ENCODE peak calls at places on chromosomes 2 and 18, in ten cellular contexts. One of them, this sample, is unnamed. For H3K36me3, the result is how much of the 10 kb centered on the place peaks cover.

GRCh38 chr2:94622113-94622618 is 249.1 kb upstream of the TEKT4 start:
- DNase-seq in transverse colon: no peak
- DNase-seq in OCI-LY7: no peak
- DNase-seq in brain microvascular endothelial cell: no peak
- DNase-seq in GM23248: peak
- DNase-seq in cardiac muscle cell: no peak
- DNase-seq in right atrium auricular region: no peak
- DNase-seq in left ventricle myocardium inferior: no peak
- DNase-seq in SK-N-SH: peak
- DNase-seq in CD8-positive, alpha-beta memory T cell: peak
- DNase-seq in this sample: no peak

GRCh38 chr2:171595896-171596295 is 73.6 kb downstream of the CYBRD1 start:
- DNase-seq in cardiac muscle cell: peak
- DNase-seq in GM23248: peak
- DNase-seq in OCI-LY7: no peak
- DNase-seq in SK-N-SH: no peak
- DNase-seq in right atrium auricular region: no peak
- DNase-seq in transverse colon: no peak
- DNase-seq in brain microvascular endothelial cell: peak
- DNase-seq in CD8-positive, alpha-beta memory T cell: no peak
- DNase-seq in left ventricle myocardium inferior: no peak
- DNase-seq in this sample: no peak

GRCh38 chr2:180694445-180695421 is 285.7 kb upstream of the UBE2E3 start:
- DNase-seq in CD8-positive, alpha-beta memory T cell: no peak
- DNase-seq in transverse colon: no peak
- DNase-seq in right atrium auricular region: no peak
- DNase-seq in brain microvascular endothelial cell: no peak
- DNase-seq in OCI-LY7: no peak
- DNase-seq in left ventricle myocardium inferior: no peak
- DNase-seq in cardiac muscle cell: no peak
- DNase-seq in SK-N-SH: no peak
- DNase-seq in GM23248: peak
- DNase-seq in this sample: no peak

GRCh38 chr18:42437646-42438045 is 482.6 kb downstream of the PIK3C3 start:
- DNase-seq in SK-N-SH: no peak
- DNase-seq in left ventricle myocardium inferior: peak
- DNase-seq in right atrium auricular region: no peak
- DNase-seq in OCI-LY7: no peak
- DNase-seq in cardiac muscle cell: peak
- DNase-seq in GM23248: no peak
- DNase-seq in transverse colon: no peak
- DNase-seq in CD8-positive, alpha-beta memory T cell: no peak
- DNase-seq in brain microvascular endothelial cell: peak
- DNase-seq in this sample: no peak

GRCh38 chr2:173192071-173192470 is 116.4 kb downstream of the MAP3K20 start:
- DNase-seq in left ventricle myocardium inferior: no peak
- DNase-seq in GM23248: no peak
- DNase-seq in OCI-LY7: no peak
- DNase-seq in transverse colon: no peak
- DNase-seq in brain microvascular endothelial cell: no peak
- DNase-seq in SK-N-SH: no peak
- DNase-seq in right atrium auricular region: no peak
- DNase-seq in CD8-positive, alpha-beta memory T cell: no peak
- DNase-seq in cardiac muscle cell: no peak
- DNase-seq in this sample: no peak

GRCh38 chr2:71705171-71705960 is 252.0 kb downstream of the DYSF start:
- DNase-seq in cardiac muscle cell: no peak
- DNase-seq in brain microvascular endothelial cell: no peak
- DNase-seq in transverse colon: no peak
- DNase-seq in right atrium auricular region: no peak
- DNase-seq in CD8-positive, alpha-beta memory T cell: no peak
- DNase-seq in OCI-LY7: no peak
- DNase-seq in SK-N-SH: no peak
- DNase-seq in left ventricle myocardium inferior: no peak
- DNase-seq in GM23248: no peak
- DNase-seq in this sample: no peak

GRCh38 chr18:11219571-11219970 is 70.2 kb upstream of the PIEZO2 start:
- DNase-seq in right atrium auricular region: no peak
- DNase-seq in brain microvascular endothelial cell: no peak
- DNase-seq in left ventricle myocardium inferior: no peak
- DNase-seq in CD8-positive, alpha-beta memory T cell: no peak
- DNase-seq in transverse colon: no peak
- DNase-seq in GM23248: no peak
- DNase-seq in cardiac muscle cell: no peak
- DNase-seq in OCI-LY7: no peak
- DNase-seq in SK-N-SH: no peak
- DNase-seq in this sample: no peak

GRCh38 chr2:22880161-22880560 is 504.8 kb upstream of the KLHL29 start:
- DNase-seq in OCI-LY7: no peak
- DNase-seq in CD8-positive, alpha-beta memory T cell: no peak
- DNase-seq in SK-N-SH: no peak
- DNase-seq in cardiac muscle cell: no peak
- DNase-seq in brain microvascular endothelial cell: no peak
- DNase-seq in left ventricle myocardium inferior: no peak
- DNase-seq in transverse colon: no peak
- DNase-seq in GM23248: no peak
- DNase-seq in right atrium auricular region: no peak
- DNase-seq in this sample: no peak

GRCh38 chr2:196660264-196660663 is 20.7 kb downstream of the CCDC150 start:
- DNase-seq in right atrium auricular region: no peak
- DNase-seq in transverse colon: no peak
- DNase-seq in cardiac muscle cell: peak
- DNase-seq in brain microvascular endothelial cell: peak
- DNase-seq in OCI-LY7: no peak
- DNase-seq in left ventricle myocardium inferior: no peak
- DNase-seq in GM23248: peak
- DNase-seq in SK-N-SH: no peak
- DNase-seq in CD8-positive, alpha-beta memory T cell: no peak
- DNase-seq in this sample: no peak

GRCh38 chr2:28342081-28342967 is 50.3 kb upstream of the FOSL2 start:
- DNase-seq in brain microvascular endothelial cell: peak
- DNase-seq in SK-N-SH: no peak
- DNase-seq in GM23248: peak
- DNase-seq in transverse colon: peak
- DNase-seq in OCI-LY7: no peak
- DNase-seq in left ventricle myocardium inferior: peak
- DNase-seq in cardiac muscle cell: peak
- DNase-seq in CD8-positive, alpha-beta memory T cell: no peak
- DNase-seq in right atrium auricular region: peak
- DNase-seq in this sample: no peak

GRCh38 chr18:22110482-22110924 is 58.9 kb upstream of the GATA6 start:
- DNase-seq in cardiac muscle cell: no peak
- DNase-seq in right atrium auricular region: no peak
- DNase-seq in transverse colon: no peak
- DNase-seq in OCI-LY7: no peak
- DNase-seq in left ventricle myocardium inferior: no peak
- DNase-seq in GM23248: no peak
- DNase-seq in SK-N-SH: no peak
- DNase-seq in brain microvascular endothelial cell: no peak
- DNase-seq in CD8-positive, alpha-beta memory T cell: no peak
- DNase-seq in this sample: no peak

GRCh38 chr2:115739574-115739973 is 1297.1 kb downstream of the DPP10 start:
- DNase-seq in cardiac muscle cell: no peak
- DNase-seq in OCI-LY7: peak
- DNase-seq in transverse colon: no peak
- DNase-seq in left ventricle myocardium inferior: no peak
- DNase-seq in CD8-positive, alpha-beta memory T cell: no peak
- DNase-seq in right atrium auricular region: no peak
- DNase-seq in brain microvascular endothelial cell: no peak
- DNase-seq in GM23248: no peak
- DNase-seq in SK-N-SH: no peak
- DNase-seq in this sample: no peak

GRCh38 chr18:37465922-37466321 is 99.7 kb downstream of the CELF4 start:
- DNase-seq in CD8-positive, alpha-beta memory T cell: no peak
- DNase-seq in right atrium auricular region: no peak
- DNase-seq in OCI-LY7: no peak
- DNase-seq in cardiac muscle cell: peak
- DNase-seq in left ventricle myocardium inferior: no peak
- DNase-seq in SK-N-SH: peak
- DNase-seq in GM23248: no peak
- DNase-seq in brain microvascular endothelial cell: no peak
- DNase-seq in transverse colon: no peak
- DNase-seq in this sample: no peak

GRCh38 chr2:185807351-185807750 is 68.7 kb downstream of the FSIP2 start:
- DNase-seq in brain microvascular endothelial cell: no peak
- DNase-seq in CD8-positive, alpha-beta memory T cell: no peak
- DNase-seq in OCI-LY7: no peak
- DNase-seq in transverse colon: no peak
- DNase-seq in right atrium auricular region: no peak
- DNase-seq in cardiac muscle cell: no peak
- DNase-seq in GM23248: peak
- DNase-seq in left ventricle myocardium inferior: no peak
- DNase-seq in SK-N-SH: no peak
- DNase-seq in this sample: no peak

GRCh38 chr2:135650721-135651120 is 90.9 kb upstream of the UBXN4 start:
- DNase-seq in transverse colon: no peak
- DNase-seq in cardiac muscle cell: no peak
- DNase-seq in right atrium auricular region: no peak
- DNase-seq in brain microvascular endothelial cell: no peak
- DNase-seq in OCI-LY7: no peak
- DNase-seq in CD8-positive, alpha-beta memory T cell: no peak
- DNase-seq in GM23248: no peak
- DNase-seq in SK-N-SH: no peak
- DNase-seq in left ventricle myocardium inferior: no peak
- DNase-seq in this sample: no peak

DNA sequence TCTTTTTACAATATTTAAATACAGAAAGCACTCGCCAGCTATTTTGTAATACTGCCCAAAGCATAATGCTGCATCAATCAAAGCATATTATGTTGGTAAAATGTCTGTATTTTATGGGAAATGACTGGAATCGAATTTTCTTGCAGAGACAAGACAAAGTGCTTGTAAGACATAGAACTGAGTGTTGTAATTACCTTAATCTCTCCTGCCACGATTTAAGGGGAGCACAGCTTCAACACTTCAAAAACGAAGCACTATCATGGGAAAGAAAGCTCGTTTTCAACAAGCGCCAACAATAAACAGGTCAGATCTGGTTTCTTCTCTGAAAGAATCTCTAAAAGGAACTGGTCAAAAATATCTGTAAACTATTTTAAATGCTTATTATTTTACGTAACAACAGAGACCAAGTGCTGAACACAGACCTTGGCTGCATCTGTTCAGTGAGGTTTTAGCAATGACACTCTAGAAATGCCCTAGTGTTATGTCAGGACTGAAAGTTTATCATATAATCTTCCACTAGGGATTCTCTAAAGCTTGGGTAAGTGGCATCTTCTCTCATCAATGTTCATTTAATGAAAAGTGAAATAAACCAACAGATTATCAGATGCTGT is 19.0 kb downstream of the RND3 start:
- DNase-seq in OCI-LY7: no peak
- DNase-seq in cardiac muscle cell: no peak
- DNase-seq in right atrium auricular region: no peak
- DNase-seq in CD8-positive, alpha-beta memory T cell: no peak
- DNase-seq in SK-N-SH: no peak
- DNase-seq in GM23248: peak
- DNase-seq in transverse colon: no peak
- DNase-seq in brain microvascular endothelial cell: no peak
- DNase-seq in left ventricle myocardium inferior: no peak
- DNase-seq in this sample: no peak
- H3K36me3 ChIP-seq in OCI-LY7: under half
- H3K36me3 ChIP-seq in cardiac muscle cell: under half
- H3K36me3 ChIP-seq in right atrium auricular region: under half
- H3K36me3 ChIP-seq in CD8-positive, alpha-beta memory T cell: under half
- H3K36me3 ChIP-seq in SK-N-SH: half or more
- H3K36me3 ChIP-seq in GM23248: half or more
- H3K36me3 ChIP-seq in transverse colon: under half
- H3K36me3 ChIP-seq in brain microvascular endothelial cell: half or more
- H3K36me3 ChIP-seq in left ventricle myocardium inferior: under half
- H3K36me3 ChIP-seq in this sample: under half

GRCh38 chr2:187002242-187002641 is 153.3 kb upstream of the ZSWIM2 start:
- DNase-seq in brain microvascular endothelial cell: no peak
- DNase-seq in cardiac muscle cell: no peak
- DNase-seq in right atrium auricular region: no peak
- DNase-seq in left ventricle myocardium inferior: no peak
- DNase-seq in CD8-positive, alpha-beta memory T cell: no peak
- DNase-seq in SK-N-SH: no peak
- DNase-seq in GM23248: no peak
- DNase-seq in transverse colon: no peak
- DNase-seq in OCI-LY7: no peak
- DNase-seq in this sample: no peak
- H3K27ac ChIP-seq in brain microvascular endothelial cell: no peak
- H3K27ac ChIP-seq in cardiac muscle cell: no peak
- H3K27ac ChIP-seq in right atrium auricular region: no peak
- H3K27ac ChIP-seq in left ventricle myocardium inferior: no peak
- H3K27ac ChIP-seq in CD8-positive, alpha-beta memory T cell: no peak
- H3K27ac ChIP-seq in SK-N-SH: no peak
- H3K27ac ChIP-seq in GM23248: no peak
- H3K27ac ChIP-seq in transverse colon: no peak
- H3K27ac ChIP-seq in OCI-LY7: no peak
- H3K27ac ChIP-seq in this sample: no peak

DNA sequence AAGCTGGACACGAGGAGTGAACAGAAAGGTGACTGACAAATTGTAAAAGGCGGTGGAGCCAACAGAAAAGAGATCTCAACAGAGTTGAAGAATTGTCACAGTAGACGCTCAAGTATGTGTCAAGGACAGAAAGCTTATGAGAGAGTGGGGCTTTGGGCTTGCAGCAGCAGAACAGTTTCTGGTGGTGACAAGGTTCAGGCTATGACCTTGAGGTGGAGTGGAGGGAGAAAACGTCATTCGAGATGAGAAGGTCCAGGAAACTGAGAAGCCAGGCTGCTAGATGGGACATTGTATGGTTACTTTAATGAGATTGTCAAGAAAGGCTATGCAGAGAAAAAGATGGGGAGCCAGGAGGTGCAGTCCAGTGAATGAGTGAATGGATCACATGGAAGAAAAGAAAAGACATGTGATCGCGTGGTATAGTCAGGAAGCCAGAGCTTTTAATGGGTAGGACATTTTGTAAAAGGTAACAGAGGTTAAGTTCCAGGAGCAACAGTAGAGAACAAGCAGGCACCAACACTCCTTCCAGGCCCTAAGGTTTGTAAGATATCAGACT is 91.1 kb upstream of the EPC2 start:
- DNase-seq in transverse colon: no peak
- DNase-seq in OCI-LY7: no peak
- DNase-seq in left ventricle myocardium inferior: no peak
- DNase-seq in brain microvascular endothelial cell: no peak
- DNase-seq in CD8-positive, alpha-beta memory T cell: no peak
- DNase-seq in SK-N-SH: no peak
- DNase-seq in right atrium auricular region: no peak
- DNase-seq in cardiac muscle cell: no peak
- DNase-seq in GM23248: no peak
- DNase-seq in this sample: no peak
- H3K4me3 ChIP-seq in transverse colon: peak
- H3K4me3 ChIP-seq in OCI-LY7: peak
- H3K4me3 ChIP-seq in left ventricle myocardium inferior: peak
- H3K4me3 ChIP-seq in brain microvascular endothelial cell: no peak
- H3K4me3 ChIP-seq in CD8-positive, alpha-beta memory T cell: peak
- H3K4me3 ChIP-seq in SK-N-SH: peak
- H3K4me3 ChIP-seq in right atrium auricular region: peak
- H3K4me3 ChIP-seq in cardiac muscle cell: no peak
- H3K4me3 ChIP-seq in GM23248: peak
- H3K4me3 ChIP-seq in this sample: peak

DNA sequence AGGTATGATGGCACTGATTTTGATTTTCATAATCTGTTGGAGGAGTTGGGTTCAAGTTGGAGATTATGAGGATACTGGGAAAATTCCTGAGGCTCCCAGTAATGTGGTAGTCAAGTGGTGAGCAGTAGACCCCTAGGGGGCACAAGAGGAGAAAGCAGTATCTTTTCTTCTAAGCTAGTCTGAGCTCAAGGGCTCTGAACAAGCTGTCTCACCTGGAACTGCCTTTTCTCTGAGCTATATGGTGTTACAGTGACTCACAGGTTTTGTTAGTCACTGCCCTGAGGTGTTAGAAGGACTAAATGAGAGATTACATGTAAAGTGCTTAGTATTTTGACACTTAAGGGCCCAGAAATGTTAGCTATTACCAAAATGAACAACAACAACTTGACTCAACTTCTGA is 42.2 kb downstream of the CD302 start:
- DNase-seq in cardiac muscle cell: peak
- DNase-seq in transverse colon: no peak
- DNase-seq in left ventricle myocardium inferior: no peak
- DNase-seq in GM23248: peak
- DNase-seq in CD8-positive, alpha-beta memory T cell: no peak
- DNase-seq in OCI-LY7: no peak
- DNase-seq in right atrium auricular region: no peak
- DNase-seq in SK-N-SH: no peak
- DNase-seq in brain microvascular endothelial cell: peak
- DNase-seq in this sample: no peak
- H3K36me3 ChIP-seq in cardiac muscle cell: half or more
- H3K36me3 ChIP-seq in transverse colon: under half
- H3K36me3 ChIP-seq in left ventricle myocardium inferior: half or more
- H3K36me3 ChIP-seq in GM23248: half or more
- H3K36me3 ChIP-seq in CD8-positive, alpha-beta memory T cell: under half
- H3K36me3 ChIP-seq in OCI-LY7: half or more
- H3K36me3 ChIP-seq in right atrium auricular region: under half
- H3K36me3 ChIP-seq in SK-N-SH: half or more
- H3K36me3 ChIP-seq in brain microvascular endothelial cell: half or more
- H3K36me3 ChIP-seq in this sample: half or more

This sample was measured in CD4-positive, alpha-beta memory T cell.